ENCODE peak calls at places on chromosomes 4 and X, in five cellular contexts. One of them, this sample, is unnamed.

GRCh38 chr4:114773341-114773740 is 174.7 kb downstream of the UGT8 start:
- DNase-seq in lower leg skin: no peak
- DNase-seq in GM20000: no peak
- DNase-seq in spleen: no peak
- DNase-seq in hepatocyte: no peak
- DNase-seq in this sample: no peak

GRCh38 chrX:102746134-102746584 is 25.6 kb downstream of the GPRASP3 start:
- DNase-seq in hepatocyte: peak
- DNase-seq in lower leg skin: peak
- DNase-seq in spleen: peak
- DNase-seq in GM20000: peak
- DNase-seq in this sample: peak

GRCh38 chrX:28920554-28920953 is 333.3 kb downstream of the IL1RAPL1 start:
- DNase-seq in hepatocyte: peak
- DNase-seq in spleen: no peak
- DNase-seq in GM20000: no peak
- DNase-seq in lower leg skin: no peak
- DNase-seq in this sample: no peak

GRCh38 chrX:8738588-8739189 is 6.8 kb upstream of the ANOS1 start:
- DNase-seq in lower leg skin: no peak
- DNase-seq in hepatocyte: peak
- DNase-seq in GM20000: no peak
- DNase-seq in spleen: no peak
- DNase-seq in this sample: no peak

GRCh38 chrX:1824855-1825254 is 210.0 kb downstream of the ASMT start:
- DNase-seq in lower leg skin: peak
- DNase-seq in hepatocyte: no peak
- DNase-seq in spleen: no peak
- DNase-seq in GM20000: no peak
- DNase-seq in this sample: no peak

GRCh38 chr4:68808060-68808459 is 7.7 kb upstream of the UGT2B10 start:
- DNase-seq in lower leg skin: no peak
- DNase-seq in GM20000: no peak
- DNase-seq in hepatocyte: no peak
- DNase-seq in spleen: no peak
- DNase-seq in this sample: no peak

GRCh38 chr4:139835006-139835405 is 169.4 kb downstream of the MGST2 start:
- DNase-seq in GM20000: no peak
- DNase-seq in spleen: no peak
- DNase-seq in hepatocyte: no peak
- DNase-seq in lower leg skin: no peak
- DNase-seq in this sample: no peak

GRCh38 chrX:130296743-130297142 is 28.0 kb upstream of the ZNF280C start:
- DNase-seq in GM20000: no peak
- DNase-seq in lower leg skin: no peak
- DNase-seq in hepatocyte: no peak
- DNase-seq in spleen: no peak
- DNase-seq in this sample: no peak

GRCh38 chrX:1529328-1529727 is 7.7 kb downstream of the P2RY8 start:
- DNase-seq in spleen: no peak
- DNase-seq in hepatocyte: no peak
- DNase-seq in GM20000: no peak
- DNase-seq in lower leg skin: peak
- DNase-seq in this sample: no peak

GRCh38 chr4:154491341-154491679 is 289 bp downstream of the DCHS2 start:
- DNase-seq in GM20000: peak
- DNase-seq in hepatocyte: no peak
- DNase-seq in lower leg skin: no peak
- DNase-seq in spleen: peak
- DNase-seq in this sample: no peak

GRCh38 chr4:58665649-58666048 is 1555.5 kb upstream of the IGFBP7 start:
- DNase-seq in spleen: no peak
- DNase-seq in lower leg skin: no peak
- DNase-seq in GM20000: no peak
- DNase-seq in hepatocyte: no peak
- DNase-seq in this sample: no peak

GRCh38 chrX:93637591-93637990 is 35.8 kb downstream of the NAP1L3 start:
- DNase-seq in GM20000: no peak
- DNase-seq in lower leg skin: no peak
- DNase-seq in spleen: no peak
- DNase-seq in hepatocyte: no peak
- DNase-seq in this sample: no peak

GRCh38 chr4:3114377-3114776 is 39.9 kb downstream of the HTT start:
- DNase-seq in hepatocyte: no peak
- DNase-seq in lower leg skin: no peak
- DNase-seq in spleen: no peak
- DNase-seq in GM20000: no peak
- DNase-seq in this sample: no peak

GRCh38 chrX:6708041-6708440 is 173.1 kb upstream of the VCX3A start:
- DNase-seq in spleen: no peak
- DNase-seq in GM20000: no peak
- DNase-seq in hepatocyte: no peak
- DNase-seq in lower leg skin: no peak
- DNase-seq in this sample: no peak

GRCh38 chr4:106773106-106773905 is 262.8 kb downstream of the DKK2 start:
- DNase-seq in GM20000: no peak
- DNase-seq in lower leg skin: no peak
- DNase-seq in hepatocyte: no peak
- DNase-seq in spleen: no peak
- DNase-seq in this sample: no peak

GRCh38 chr4:16772366-16772850 is 126.0 kb downstream of the LDB2 start:
- DNase-seq in spleen: no peak
- DNase-seq in GM20000: no peak
- DNase-seq in lower leg skin: no peak
- DNase-seq in hepatocyte: no peak
- DNase-seq in this sample: no peak

GRCh38 chr4:26692014-26692726 is 108.3 kb downstream of the TBC1D19 start:
- DNase-seq in spleen: no peak
- DNase-seq in GM20000: no peak
- DNase-seq in lower leg skin: no peak
- DNase-seq in hepatocyte: no peak
- DNase-seq in this sample: no peak

DNA sequence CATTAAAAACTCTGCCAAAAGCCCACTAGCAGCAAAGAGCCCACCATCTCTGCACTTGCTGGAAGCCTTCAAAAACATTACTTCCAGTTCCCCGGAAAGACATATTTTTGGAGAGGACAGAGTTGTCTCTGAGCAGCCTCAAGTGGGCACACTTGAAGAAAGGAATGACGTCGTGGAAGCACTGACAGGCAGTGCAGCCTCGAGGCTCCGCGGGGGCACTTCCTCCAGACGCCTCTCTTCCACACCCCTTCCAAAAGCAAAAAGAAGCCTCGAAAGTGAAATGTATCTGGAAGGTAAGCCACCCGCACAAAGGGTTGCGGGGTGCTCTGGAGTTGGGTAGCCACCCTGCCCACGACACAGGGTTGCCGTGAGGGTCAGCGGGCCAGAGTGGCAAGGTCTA is 25.9 kb downstream of the OFD1 start:
- DNase-seq in hepatocyte: no peak
- DNase-seq in lower leg skin: no peak
- DNase-seq in spleen: no peak
- DNase-seq in GM20000: no peak
- DNase-seq in this sample: no peak
- TF ChIP-seq CTCF in hepatocyte: no peak
- TF ChIP-seq CTCF in lower leg skin: no peak
- TF ChIP-seq CTCF in spleen: no peak
- TF ChIP-seq CTCF in GM20000: no peak
- TF ChIP-seq CTCF in this sample: no peak

GRCh38 chr4:173591760-173592159 is 61.7 kb upstream of the HAND2 start:
- DNase-seq in lower leg skin: no peak
- DNase-seq in spleen: no peak
- DNase-seq in GM20000: no peak
- DNase-seq in hepatocyte: no peak
- DNase-seq in this sample: no peak
- TF ChIP-seq CTCF in lower leg skin: no peak
- TF ChIP-seq CTCF in spleen: no peak
- TF ChIP-seq CTCF in GM20000: no peak
- TF ChIP-seq CTCF in hepatocyte: no peak
- TF ChIP-seq CTCF in this sample: no peak

DNA sequence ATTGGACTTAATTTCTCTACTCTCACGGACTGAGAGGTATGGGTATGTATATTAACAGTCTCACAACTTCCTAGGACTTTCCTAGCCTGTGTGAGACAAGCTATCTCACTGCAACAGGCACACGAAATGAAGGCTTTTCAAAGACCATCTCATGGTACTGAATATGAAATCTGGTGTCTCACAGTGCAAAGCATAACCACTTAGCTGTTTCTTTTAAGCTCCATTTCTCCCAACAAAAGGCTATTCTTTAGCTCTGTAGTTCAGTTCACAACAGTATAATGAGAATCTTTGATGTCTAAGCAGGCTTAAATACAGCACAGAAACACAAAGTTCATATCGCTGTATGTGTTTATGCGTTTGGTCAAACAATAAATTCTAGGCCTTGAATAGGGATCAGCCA is 116.2 kb upstream of the PCDH18 start:
- DNase-seq in lower leg skin: no peak
- DNase-seq in spleen: no peak
- DNase-seq in hepatocyte: no peak
- DNase-seq in GM20000: no peak
- DNase-seq in this sample: no peak
- TF ChIP-seq CTCF in lower leg skin: no peak
- TF ChIP-seq CTCF in spleen: no peak
- TF ChIP-seq CTCF in hepatocyte: no peak
- TF ChIP-seq CTCF in GM20000: no peak
- TF ChIP-seq CTCF in this sample: no peak

GRCh38 chrX:32520789-32521188 is 690.6 kb downstream of the DMD start:
- DNase-seq in hepatocyte: no peak
- DNase-seq in lower leg skin: no peak
- DNase-seq in GM20000: no peak
- DNase-seq in spleen: no peak
- DNase-seq in this sample: no peak
- TF ChIP-seq CTCF in hepatocyte: no peak
- TF ChIP-seq CTCF in lower leg skin: no peak
- TF ChIP-seq CTCF in GM20000: no peak
- TF ChIP-seq CTCF in spleen: no peak
- TF ChIP-seq CTCF in this sample: no peak

GRCh38 chrX:23634181-23634580 is 33.1 kb upstream of the PRDX4 start:
- DNase-seq in GM20000: peak
- DNase-seq in hepatocyte: no peak
- DNase-seq in lower leg skin: no peak
- DNase-seq in spleen: no peak
- DNase-seq in this sample: no peak
- TF ChIP-seq CTCF in GM20000: no peak
- TF ChIP-seq CTCF in hepatocyte: peak
- TF ChIP-seq CTCF in lower leg skin: no peak
- TF ChIP-seq CTCF in spleen: no peak
- TF ChIP-seq CTCF in this sample: peak

GRCh38 chr4:185534850-185535761 is at the start of gene PDLIM3:
- DNase-seq in spleen: peak
- DNase-seq in hepatocyte: peak
- DNase-seq in lower leg skin: peak
- DNase-seq in GM20000: peak
- DNase-seq in this sample: peak
- TF ChIP-seq CTCF in spleen: no peak
- TF ChIP-seq CTCF in hepatocyte: no peak
- TF ChIP-seq CTCF in lower leg skin: no peak
- TF ChIP-seq CTCF in GM20000: no peak
- TF ChIP-seq CTCF in this sample: no peak

GRCh38 chr4:71729856-71730255 is 54.0 kb downstream of the GC start:
- DNase-seq in spleen: no peak
- DNase-seq in GM20000: no peak
- DNase-seq in lower leg skin: no peak
- DNase-seq in hepatocyte: no peak
- DNase-seq in this sample: no peak

GRCh38 chr4:71732066-71732465 is 51.8 kb downstream of the GC start:
- DNase-seq in GM20000: no peak
- DNase-seq in hepatocyte: no peak
- DNase-seq in spleen: no peak
- DNase-seq in lower leg skin: no peak
- DNase-seq in this sample: no peak

DNA sequence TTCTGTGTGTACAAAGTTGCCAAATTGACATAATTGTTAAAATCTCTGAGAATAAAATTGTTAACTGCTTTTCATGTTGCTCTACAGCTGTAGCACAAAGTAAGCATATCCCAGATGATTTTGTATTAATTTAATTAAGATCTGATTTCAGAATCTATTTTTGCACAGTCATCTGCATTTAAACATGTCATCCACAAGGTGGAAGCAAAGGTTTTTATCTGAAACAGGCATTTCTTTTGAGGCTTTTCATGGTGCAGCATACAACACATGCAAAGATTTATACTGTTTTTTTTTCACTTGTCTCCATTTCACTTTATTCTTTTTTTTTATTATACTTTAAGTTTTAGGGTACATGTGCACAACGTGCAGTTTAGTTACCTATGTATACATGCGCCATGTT is 51.2 kb downstream of the GC start:
- DNase-seq in spleen: no peak
- DNase-seq in lower leg skin: no peak
- DNase-seq in hepatocyte: peak
- DNase-seq in GM20000: peak
- DNase-seq in this sample: peak
- TF ChIP-seq CTCF in spleen: no peak
- TF ChIP-seq CTCF in lower leg skin: no peak
- TF ChIP-seq CTCF in hepatocyte: peak
- TF ChIP-seq CTCF in GM20000: peak
- TF ChIP-seq CTCF in this sample: peak

GRCh38 chr4:120667102-120667501 is 255.4 kb downstream of the PRDM5 start:
- DNase-seq in hepatocyte: no peak
- DNase-seq in GM20000: no peak
- DNase-seq in spleen: no peak
- DNase-seq in lower leg skin: no peak
- DNase-seq in this sample: no peak

GRCh38 chr4:120671538-120671937 is 251.0 kb downstream of the PRDM5 start:
- DNase-seq in spleen: no peak
- DNase-seq in hepatocyte: no peak
- DNase-seq in GM20000: no peak
- DNase-seq in lower leg skin: no peak
- DNase-seq in this sample: no peak

GRCh38 chr4:120673696-120674095 is 248.8 kb downstream of the PRDM5 start:
- DNase-seq in spleen: no peak
- DNase-seq in lower leg skin: no peak
- DNase-seq in GM20000: no peak
- DNase-seq in hepatocyte: no peak
- DNase-seq in this sample: no peak

GRCh38 chr4:120672558-120673147 is 249.9 kb downstream of the PRDM5 start:
- DNase-seq in hepatocyte: no peak
- DNase-seq in lower leg skin: no peak
- DNase-seq in spleen: no peak
- DNase-seq in GM20000: no peak
- DNase-seq in this sample: no peak
- TF ChIP-seq CTCF in hepatocyte: no peak
- TF ChIP-seq CTCF in lower leg skin: no peak
- TF ChIP-seq CTCF in spleen: no peak
- TF ChIP-seq CTCF in GM20000: no peak
- TF ChIP-seq CTCF in this sample: no peak

GRCh38 chrX:77114501-77114900 is 332.7 kb upstream of the FGF16 start:
- DNase-seq in spleen: no peak
- DNase-seq in lower leg skin: no peak
- DNase-seq in hepatocyte: no peak
- DNase-seq in GM20000: no peak
- DNase-seq in this sample: no peak
- TF ChIP-seq CTCF in spleen: no peak
- TF ChIP-seq CTCF in lower leg skin: no peak
- TF ChIP-seq CTCF in hepatocyte: no peak
- TF ChIP-seq CTCF in GM20000: no peak
- TF ChIP-seq CTCF in this sample: no peak

DNA sequence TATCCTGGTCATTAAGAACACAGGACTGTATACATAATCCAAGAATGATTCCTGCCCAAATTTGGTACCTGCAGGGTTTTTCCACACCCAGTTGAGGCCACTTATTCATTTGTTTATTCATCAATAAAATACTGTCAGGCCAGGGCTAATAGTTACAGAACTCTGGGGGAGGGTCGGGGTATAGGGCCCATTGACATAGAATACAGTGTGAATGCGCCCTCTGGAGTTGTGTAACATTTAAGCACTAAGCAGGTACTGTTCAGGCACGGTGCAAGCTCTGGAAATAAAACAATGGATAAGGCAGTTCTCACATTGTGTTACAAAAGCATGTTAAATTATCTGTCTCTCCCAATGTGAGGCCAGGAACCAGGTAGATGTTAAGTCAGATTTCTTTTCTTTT is 30.8 kb upstream of the LRBA start:
- DNase-seq in GM20000: peak
- DNase-seq in lower leg skin: peak
- DNase-seq in spleen: no peak
- DNase-seq in hepatocyte: peak
- DNase-seq in this sample: peak
- TF ChIP-seq CTCF in GM20000: no peak
- TF ChIP-seq CTCF in lower leg skin: no peak
- TF ChIP-seq CTCF in spleen: no peak
- TF ChIP-seq CTCF in hepatocyte: peak
- TF ChIP-seq CTCF in this sample: peak